ENCODE peak calls at places on chromosomes 13 and 19, in nine cellular contexts. B, A, O, J, R, D, G, F and W are unnamed samples.

GRCh38 chr19:366951-367350 is 22.4 kb upstream of the MIER2 start:
- DNase-seq in O (no peak), A (no peak), R (no peak), B (no peak), F (no peak), G (no peak), D (no peak), J (no peak), W (no peak)

GRCh38 chr13:107266657-107267056 is 698.7 kb upstream of the ARGLU1 start:
- DNase-seq in O (no peak), F (no peak), A (no peak), J (no peak), G (no peak), R (no peak), D (no peak), B (peak), W (no peak)

GRCh38 chr19:1864480-1865171 is 1.2 kb upstream of the KLF16 start:
- DNase-seq in G (peak), D (peak), F (peak), J (no peak), O (peak), R (no peak), A (no peak), B (no peak), W (peak)

GRCh38 chr19:1873524-1874473 is 10.4 kb upstream of the KLF16 start:
- DNase-seq in F (no peak), G (no peak), R (peak), J (no peak), O (no peak), A (no peak), B (no peak), D (peak), W (peak)

GRCh38 chr13:51620165-51620983 is 36.1 kb downstream of the WDFY2 start:
- DNase-seq in G (no peak), O (peak), D (no peak), F (no peak), A (no peak), J (no peak), R (no peak), B (no peak), W (no peak)

GRCh38 chr19:4571305-4571917 is 11.9 kb upstream of the SEMA6B start:
- DNase-seq in A (no peak), D (no peak), R (no peak), J (no peak), G (no peak), O (no peak), F (no peak), B (no peak), W (no peak)

GRCh38 chr19:56099638-56100539 is 21.2 kb downstream of the ZNF787 start:
- DNase-seq in R (no peak), J (no peak), B (no peak), G (no peak), D (no peak), F (no peak), O (no peak), A (no peak), W (no peak)

GRCh38 chr19:35710784-35711723 is 6.7 kb downstream of the ZBTB32 start:
- DNase-seq in F (no peak), R (no peak), O (no peak), J (no peak), A (no peak), G (no peak), B (no peak), D (no peak), W (no peak)

GRCh38 chr13:113758651-113759524 is at the start of gene TMEM255B:
- DNase-seq in A (peak), D (peak), O (peak), R (peak), J (peak), G (peak), B (peak), F (peak), W (peak)

GRCh38 chr13:51907040-51907732 is 45.4 kb downstream of the CCDC70 start:
- DNase-seq in G (no peak), J (no peak), R (no peak), D (no peak), A (no peak), O (no peak), F (no peak), B (no peak), W (no peak)

GRCh38 chr19:44635581-44636438 is 7.9 kb upstream of the PVR start:
- DNase-seq in G (no peak), B (peak), A (no peak), R (no peak), J (no peak), D (no peak), F (no peak), O (peak), W (no peak)

GRCh38 chr19:30071871-30072270 is 129.8 kb downstream of the URI1 start:
- DNase-seq in D (no peak), A (no peak), R (peak), F (no peak), G (no peak), B (no peak), O (no peak), J (no peak), W (no peak)

GRCh38 chr13:29763426-29764180 is 86.8 kb downstream of the UBL3 start:
- DNase-seq in D (peak), O (no peak), R (no peak), F (no peak), A (no peak), J (no peak), B (no peak), G (no peak), W (no peak)

GRCh38 chr13:19634129-19634740 is 776 bp downstream of the MPHOSPH8 start:
- DNase-seq in A (no peak), G (no peak), D (peak), O (peak), F (peak), J (no peak), B (peak), R (no peak), W (peak)

GRCh38 chr19:17292301-17293074 is 10.7 kb downstream of the ABHD8 start:
- DNase-seq in F (peak), D (no peak), G (peak), O (peak), B (peak), J (no peak), R (peak), A (no peak), W (peak)

GRCh38 chr13:32409561-32410440 is 18.1 kb downstream of the N4BP2L1 start:
- DNase-seq in D (no peak), A (no peak), F (no peak), G (peak), R (peak), J (no peak), O (peak), B (peak), W (no peak)

GRCh38 chr13:24672141-24673132 is 7.8 kb upstream of the ATP12A start:
- DNase-seq in O (no peak), G (peak), B (no peak), A (no peak), R (no peak), J (no peak), D (no peak), F (no peak), W (no peak)

GRCh38 chr13:106471957-106472543 is 63.4 kb downstream of the EFNB2 start:
- DNase-seq in G (no peak), J (no peak), D (no peak), F (peak), A (peak), O (peak), R (no peak), B (peak), W (peak)

GRCh38 chr19:1269478-1270167 is 491 bp downstream of the CIRBP start:
- DNase-seq in R (peak), A (peak), O (peak), F (peak), D (peak), G (peak), J (no peak), B (peak), W (peak)

GRCh38 chr19:5222821-5223321 is 117.7 kb downstream of the PTPRS start:
- DNase-seq in O (no peak), J (no peak), A (no peak), B (no peak), R (no peak), F (no peak), D (no peak), G (no peak), W (no peak)

GRCh38 chr19:6802336-6803035 is 30.0 kb downstream of the VAV1 start:
- DNase-seq in B (peak), F (peak), D (no peak), J (no peak), O (no peak), G (no peak), A (no peak), R (peak), W (no peak)

GRCh38 chr19:49954092-49954825 is 6.7 kb downstream of the SIGLEC11 start:
- DNase-seq in F (no peak), D (no peak), G (no peak), R (peak), B (peak), A (no peak), O (peak), J (no peak), W (no peak)

GRCh38 chr19:3710265-3710812 is 2.2 kb downstream of the TJP3 start:
- DNase-seq in R (peak), A (no peak), O (peak), B (peak), F (peak), D (peak), G (no peak), J (no peak), W (peak)

GRCh38 chr19:46610851-46611770 is 10.0 kb downstream of the CALM3 start:
- DNase-seq in O (no peak), D (no peak), G (no peak), F (peak), A (no peak), R (peak), J (no peak), B (no peak), W (peak)

GRCh38 chr19:18633321-18633720 is 3.5 kb upstream of the KLHL26 start:
- DNase-seq in O (no peak), D (no peak), R (no peak), J (no peak), G (no peak), B (no peak), A (no peak), F (peak), W (peak)

GRCh38 chr13:40492511-40492910 is 173.9 kb downstream of the FOXO1 start:
- DNase-seq in F (no peak), B (no peak), A (no peak), J (no peak), G (no peak), D (no peak), R (no peak), O (no peak), W (no peak)

GRCh38 chr19:58154287-58154678 is 3.7 kb upstream of the ZNF329 start:
- DNase-seq in D (no peak), J (no peak), B (peak), R (peak), G (no peak), A (no peak), O (peak), F (no peak), W (no peak)

GRCh38 chr19:17950310-17951150 is 16.4 kb upstream of the KCNN1 start:
- DNase-seq in O (no peak), A (no peak), J (no peak), B (no peak), R (no peak), F (no peak), D (peak), G (peak), W (no peak)

GRCh38 chr19:17725422-17726078 is 6.3 kb downstream of the MAP1S start:
- DNase-seq in J (no peak), F (no peak), B (no peak), O (no peak), D (no peak), A (no peak), R (no peak), G (no peak), W (peak)

GRCh38 chr19:53942001-53942786 is 20.5 kb upstream of the CACNG8 start:
- DNase-seq in A (no peak), F (peak), G (peak), R (no peak), B (no peak), D (no peak), J (no peak), O (no peak), W (peak)

GRCh38 chr13:93318538-93318937 is 91.9 kb downstream of the GPC6 start:
- DNase-seq in G (no peak), D (no peak), A (no peak), R (no peak), J (no peak), F (no peak), O (no peak), B (peak), W (no peak)

GRCh38 chr13:82833928-82834327 is 1048.3 kb downstream of the SLITRK1 start:
- DNase-seq in G (no peak), J (no peak), F (no peak), B (peak), R (no peak), O (peak), D (no peak), A (no peak), W (no peak)